ENCODE peak calls at places on chromosomes 11 and 22, in five cellular contexts. One of them, this sample, is unnamed. For H3K4me1, the result is how much of the 10 kb centered on the place peaks cover.

GRCh38 chr11:114074546-114075342 is 15.2 kb downstream of the ZBTB16 start:
- DNase-seq in GM23248: no peak
- DNase-seq in MM.1S: no peak
- DNase-seq in Panc1: no peak
- DNase-seq in thoracic aorta: no peak
- DNase-seq in this sample: no peak

GRCh38 chr11:19680824-19681368 is 31.7 kb upstream of the NAV2 start:
- DNase-seq in GM23248: peak
- DNase-seq in MM.1S: no peak
- DNase-seq in Panc1: no peak
- DNase-seq in thoracic aorta: no peak
- DNase-seq in this sample: no peak

GRCh38 chr11:74007691-74008372 is 1.1 kb downstream of the UCP3 start:
- DNase-seq in GM23248: no peak
- DNase-seq in MM.1S: no peak
- DNase-seq in Panc1: no peak
- DNase-seq in thoracic aorta: no peak
- DNase-seq in this sample: no peak

GRCh38 chr11:126703661-126704060 is 296.9 kb downstream of the KIRREL3 start:
- DNase-seq in GM23248: peak
- DNase-seq in MM.1S: no peak
- DNase-seq in Panc1: no peak
- DNase-seq in thoracic aorta: no peak
- DNase-seq in this sample: no peak

GRCh38 chr11:116275634-116276033 is 497.2 kb downstream of the BUD13 start:
- DNase-seq in GM23248: peak
- DNase-seq in MM.1S: no peak
- DNase-seq in Panc1: no peak
- DNase-seq in thoracic aorta: no peak
- DNase-seq in this sample: no peak

GRCh38 chr22:46661221-46661851 is 41.1 kb downstream of the GRAMD4 start:
- DNase-seq in GM23248: peak
- DNase-seq in MM.1S: no peak
- DNase-seq in Panc1: no peak
- DNase-seq in thoracic aorta: no peak
- DNase-seq in this sample: no peak

GRCh38 chr22:27416553-27417427 is 384.8 kb downstream of the MN1 start:
- DNase-seq in GM23248: peak
- DNase-seq in MM.1S: no peak
- DNase-seq in Panc1: no peak
- DNase-seq in thoracic aorta: no peak
- DNase-seq in this sample: no peak

GRCh38 chr11:2929880-2930704 is 872 bp upstream of the PHLDA2 start:
- DNase-seq in GM23248: peak
- DNase-seq in MM.1S: peak
- DNase-seq in Panc1: no peak
- DNase-seq in thoracic aorta: no peak
- DNase-seq in this sample: peak

GRCh38 chr22:45878051-45878764 is 98.8 kb downstream of the WNT7B start:
- DNase-seq in GM23248: no peak
- DNase-seq in MM.1S: no peak
- DNase-seq in Panc1: no peak
- DNase-seq in thoracic aorta: no peak
- DNase-seq in this sample: no peak

DNA sequence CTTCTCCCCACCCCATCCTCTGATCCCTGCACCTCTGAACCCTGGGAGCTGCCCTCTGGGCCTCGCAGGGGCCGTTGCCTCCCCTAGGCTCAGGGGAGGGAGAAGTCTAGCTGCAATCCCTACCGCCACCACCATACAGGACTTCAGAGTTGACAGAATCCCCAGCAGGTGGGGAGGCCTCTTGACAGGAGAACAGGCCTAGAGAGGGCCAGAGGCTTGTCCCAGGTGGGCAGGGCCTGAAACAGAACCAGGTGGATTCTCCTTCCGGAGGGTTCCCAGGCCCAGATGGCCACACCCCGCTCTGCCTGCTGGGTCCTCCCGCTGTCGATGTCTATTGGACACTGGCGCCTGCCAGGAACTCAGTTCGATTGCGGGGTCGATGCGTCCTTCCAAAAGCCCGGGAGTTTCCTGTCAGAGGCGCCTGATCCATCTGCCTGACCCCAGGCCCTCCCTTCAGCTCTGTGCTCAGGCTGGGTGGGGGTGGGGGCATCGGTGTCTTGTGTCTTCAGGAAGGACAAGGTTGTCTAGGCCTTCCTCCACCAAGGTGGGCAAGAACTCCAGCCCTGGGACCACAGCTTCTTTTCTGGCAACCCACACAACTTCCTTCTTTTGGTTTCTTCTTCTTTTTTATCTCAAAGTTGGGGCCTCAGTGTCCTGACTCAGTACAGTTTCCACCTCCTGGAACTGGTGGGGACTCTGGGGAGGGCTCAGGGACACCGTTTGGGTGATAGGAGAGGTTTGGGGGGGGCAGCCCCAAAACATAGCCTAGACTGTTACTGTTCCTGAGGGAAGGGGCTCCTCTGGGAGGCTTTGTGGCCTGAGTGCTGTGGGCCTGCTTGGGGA is 6.4 kb downstream of the STARD10 start:
- DNase-seq in GM23248: no peak
- DNase-seq in MM.1S: no peak
- DNase-seq in Panc1: no peak
- DNase-seq in thoracic aorta: no peak
- DNase-seq in this sample: no peak
- H3K4me1 ChIP-seq in GM23248: under half
- H3K4me1 ChIP-seq in MM.1S: under half
- H3K4me1 ChIP-seq in Panc1: under half
- H3K4me1 ChIP-seq in thoracic aorta: under half
- H3K4me1 ChIP-seq in this sample: under half

GRCh38 chr11:16818284-16818683 is 79.8 kb downstream of the C11orf58 start:
- DNase-seq in GM23248: peak
- DNase-seq in MM.1S: no peak
- DNase-seq in Panc1: peak
- DNase-seq in thoracic aorta: no peak
- DNase-seq in this sample: no peak

GRCh38 chr11:16816358-16817270 is 78.2 kb downstream of the C11orf58 start:
- DNase-seq in GM23248: no peak
- DNase-seq in MM.1S: no peak
- DNase-seq in Panc1: no peak
- DNase-seq in thoracic aorta: no peak
- DNase-seq in this sample: no peak

GRCh38 chr11:16817321-16817720 is 78.9 kb downstream of the C11orf58 start:
- DNase-seq in GM23248: no peak
- DNase-seq in MM.1S: no peak
- DNase-seq in Panc1: no peak
- DNase-seq in thoracic aorta: no peak
- DNase-seq in this sample: no peak

GRCh38 chr11:16825091-16825490 is 86.6 kb downstream of the C11orf58 start:
- DNase-seq in GM23248: no peak
- DNase-seq in MM.1S: no peak
- DNase-seq in Panc1: no peak
- DNase-seq in thoracic aorta: no peak
- DNase-seq in this sample: no peak

DNA sequence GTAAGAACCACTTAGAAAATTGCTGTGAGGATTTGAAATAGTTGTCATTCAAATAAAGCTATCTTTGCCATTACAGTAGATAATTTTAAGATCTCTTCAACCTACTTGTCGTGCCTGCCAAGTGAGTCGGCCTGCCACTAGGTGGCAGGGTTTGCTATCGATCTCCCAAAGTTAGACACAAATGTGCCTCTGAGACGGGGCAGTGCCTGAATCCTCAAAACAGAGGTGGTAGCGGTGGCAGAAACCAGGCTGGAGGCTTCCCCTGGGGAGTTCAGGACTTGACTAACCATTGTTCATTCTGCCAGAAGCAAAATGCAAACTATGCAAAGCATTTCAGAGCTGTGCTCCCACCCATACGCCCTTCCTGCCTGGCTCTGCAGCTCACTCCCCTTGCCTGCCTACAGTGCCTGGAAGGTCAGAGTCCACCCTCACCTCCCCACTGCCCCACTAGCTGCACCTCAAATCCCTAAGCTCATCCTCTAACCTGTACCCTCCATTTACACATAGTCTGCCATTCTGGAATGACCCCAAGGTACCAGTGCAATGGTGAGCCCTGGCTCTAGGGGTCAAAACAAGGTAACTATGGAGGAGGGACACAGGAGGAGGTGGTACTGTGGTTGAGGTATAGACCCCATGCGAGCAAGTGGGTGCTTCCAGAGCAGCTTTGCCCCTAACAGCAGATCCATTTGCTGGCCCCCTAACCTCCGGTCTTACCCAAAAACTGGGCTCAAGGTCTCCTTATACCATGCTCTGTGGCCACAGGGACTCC is 82.1 kb downstream of the C11orf58 start:
- DNase-seq in GM23248: peak
- DNase-seq in MM.1S: peak
- DNase-seq in Panc1: peak
- DNase-seq in thoracic aorta: peak
- DNase-seq in this sample: peak
- H3K27ac ChIP-seq in GM23248: no peak
- H3K27ac ChIP-seq in MM.1S: no peak
- H3K27ac ChIP-seq in Panc1: no peak
- H3K27ac ChIP-seq in thoracic aorta: no peak
- H3K27ac ChIP-seq in this sample: peak

DNA sequence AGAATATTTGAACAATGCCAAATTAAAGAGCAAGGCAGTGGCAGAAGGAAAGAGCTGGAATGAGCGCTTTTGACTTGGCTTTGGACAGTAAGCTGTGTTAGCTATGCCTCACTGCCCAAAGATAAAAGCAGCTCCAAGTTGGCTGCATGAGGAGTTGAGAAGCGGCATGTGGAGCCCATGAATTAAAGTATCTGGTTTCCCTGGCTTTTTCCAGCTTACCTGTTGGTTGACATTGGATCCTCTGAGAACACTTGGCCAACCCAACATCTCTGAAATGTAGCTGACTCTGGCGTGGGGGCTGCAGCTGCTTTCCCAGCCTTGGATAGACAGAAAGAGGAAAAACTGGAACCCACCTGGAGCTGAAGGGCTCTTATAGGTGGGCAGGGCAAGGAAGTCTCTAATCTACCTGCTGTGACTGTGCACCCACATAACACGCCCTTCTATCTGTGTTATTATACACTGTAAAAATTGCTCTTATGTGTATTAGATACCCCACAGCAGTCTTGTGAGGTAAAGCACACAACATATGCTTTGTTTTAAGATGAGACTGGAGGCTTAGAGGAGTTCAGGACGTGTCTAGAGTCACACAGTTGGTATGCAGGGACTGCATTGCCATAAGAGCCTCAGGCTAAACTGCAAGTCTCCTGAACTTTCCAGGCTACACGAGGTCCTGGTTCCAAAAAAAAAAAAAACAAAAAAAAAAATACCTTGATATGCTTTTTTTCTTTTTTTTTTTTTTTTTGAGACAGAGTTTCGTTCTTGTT is 5.8 kb downstream of the UBASH3B start:
- DNase-seq in GM23248: peak
- DNase-seq in MM.1S: no peak
- DNase-seq in Panc1: no peak
- DNase-seq in thoracic aorta: no peak
- DNase-seq in this sample: no peak
- H3K4me1 ChIP-seq in GM23248: under half
- H3K4me1 ChIP-seq in MM.1S: under half
- H3K4me1 ChIP-seq in Panc1: half or more
- H3K4me1 ChIP-seq in thoracic aorta: under half
- H3K4me1 ChIP-seq in this sample: under half

GRCh38 chr11:117875397-117876048 is 935 bp downstream of the FXYD6 start:
- DNase-seq in GM23248: no peak
- DNase-seq in MM.1S: no peak
- DNase-seq in Panc1: no peak
- DNase-seq in thoracic aorta: no peak
- DNase-seq in this sample: no peak
- H3K27ac ChIP-seq in GM23248: no peak
- H3K27ac ChIP-seq in MM.1S: no peak
- H3K27ac ChIP-seq in Panc1: no peak
- H3K27ac ChIP-seq in thoracic aorta: no peak
- H3K27ac ChIP-seq in this sample: peak